ENCODE peak calls at places on chromosomes 11 and 22, in six cellular contexts. A is HFF-Myc, P is gastrocnemius medialis, B is heart right ventricle, C is uterus, I is epithelial cell of proximal tubule. N is an unnamed sample.

GRCh38 chr11:70713988-70714665 is 315.8 kb downstream of the CTTN start:
- DNase-seq in A (no peak), P (no peak), C (no peak), I (no peak), B (no peak), N (no peak)

GRCh38 chr11:122441702-122442092 is 213.8 kb upstream of the UBASH3B start:
- DNase-seq in P (no peak), I (no peak), B (no peak), A (no peak), C (no peak), N (no peak)

GRCh38 chr11:76610871-76611475 is 59.6 kb downstream of the LRRC32 start:
- DNase-seq in I (no peak), A (no peak), B (peak), P (no peak), C (no peak), N (no peak)

GRCh38 chr22:24284747-24285203 is 14.1 kb downstream of the SPECC1L start:
- DNase-seq in C (no peak), A (no peak), I (no peak), B (no peak), P (no peak), N (no peak)

GRCh38 chr11:121659811-121660210 is 207.0 kb upstream of the SORL1-AS1 start:
- DNase-seq in B (no peak), I (no peak), C (no peak), A (no peak), P (no peak), N (no peak)

GRCh38 chr11:105611414-105611813 is 1.5 kb downstream of the GRIA4 start:
- DNase-seq in B (no peak), C (no peak), A (no peak), I (no peak), P (no peak), N (no peak)

GRCh38 chr11:84673753-84674152 is 953.4 kb downstream of the DLG2 start:
- DNase-seq in I (peak), A (no peak), C (no peak), B (no peak), P (no peak), N (no peak)

GRCh38 chr11:4697583-4697982 is at the start of gene OR51E2:
- DNase-seq in I (no peak), C (no peak), P (no peak), B (no peak), A (no peak), N (no peak)

GRCh38 chr11:8621147-8621546 is 27.1 kb upstream of the STK33 start:
- DNase-seq in B (no peak), I (no peak), C (no peak), A (no peak), P (no peak), N (no peak)

GRCh38 chr22:37178350-37179125 is 9.5 kb downstream of the C1QTNF6 start:
- DNase-seq in P (peak), A (no peak), B (no peak), I (no peak), C (no peak), N (no peak)

GRCh38 chr11:57307666-57308270 is 17.0 kb downstream of the TNKS1BP1 start:
- DNase-seq in C (no peak), I (no peak), P (peak), B (no peak), A (no peak), N (no peak)

GRCh38 chr22:46576556-46577351 is 39.3 kb upstream of the CELSR1 start:
- DNase-seq in A (no peak), C (peak), B (peak), P (peak), I (no peak), N (no peak)

GRCh38 chr22:39496131-39496838 is 5.8 kb upstream of the MIEF1 start:
- DNase-seq in C (peak), B (peak), I (no peak), P (peak), A (no peak), N (no peak)

GRCh38 chr11:122721201-122721963 is 65.9 kb downstream of the UBASH3B start:
- DNase-seq in A (no peak), B (no peak), P (no peak), I (no peak), C (no peak), N (no peak)

GRCh38 chr22:19429950-19430889 is 1.3 kb downstream of the HIRA start:
- DNase-seq in C (no peak), A (no peak), B (peak), I (no peak), P (no peak), N (no peak)

GRCh38 chr11:128581908-128582307 is 5.5 kb downstream of the ETS1 start:
- DNase-seq in P (no peak), B (no peak), C (no peak), I (no peak), A (no peak), N (no peak)

GRCh38 chr22:27637604-27638003 is 164.0 kb downstream of the MN1 start:
- DNase-seq in A (no peak), B (no peak), I (no peak), P (no peak), C (no peak), N (no peak)

GRCh38 chr22:40182231-40182835 is 4.6 kb downstream of the TNRC6B start:
- DNase-seq in A (no peak), I (no peak), C (no peak), B (no peak), P (no peak), N (no peak)

GRCh38 chr11:10307411-10308207 is 2.7 kb downstream of the ADM start:
- DNase-seq in C (peak), B (peak), A (no peak), P (peak), I (no peak), N (peak)

GRCh38 chr11:128394436-128395089 is 192.8 kb downstream of the ETS1 start:
- DNase-seq in A (no peak), C (peak), P (no peak), I (no peak), B (peak), N (no peak)

GRCh38 chr11:64373598-64373974 is 14.6 kb downstream of the RPS6KA4 start:
- DNase-seq in I (no peak), A (no peak), C (no peak), B (no peak), P (no peak), N (no peak)

GRCh38 chr11:2798951-2799761 is 86.4 kb downstream of the CDKN1C start:
- DNase-seq in C (peak), P (peak), I (no peak), B (peak), A (no peak), N (no peak)

GRCh38 chr11:67277231-67277961 is 11.1 kb downstream of the GRK2 start:
- DNase-seq in B (peak), I (no peak), C (peak), P (peak), A (peak), N (peak)

GRCh38 chr22:29563652-29564460 is 10.3 kb upstream of the THOC5 start:
- DNase-seq in I (no peak), A (no peak), P (no peak), B (no peak), C (no peak), N (no peak)

GRCh38 chr11:78203184-78203583 is 14.5 kb downstream of the USP35 start:
- DNase-seq in A (no peak), I (no peak), P (no peak), B (no peak), C (no peak), N (no peak)

GRCh38 chr22:35921777-35922176 is 106.8 kb downstream of the RBFOX2 start:
- DNase-seq in A (peak), I (peak), P (peak), C (peak), B (no peak), N (peak)

GRCh38 chr11:125373426-125374391 is 122.4 kb downstream of the FEZ1 start:
- DNase-seq in B (peak), P (peak), C (no peak), A (no peak), I (no peak), N (no peak)

GRCh38 chr22:46638601-46639431 is 18.6 kb downstream of the GRAMD4 start:
- DNase-seq in P (peak), I (no peak), A (no peak), C (no peak), B (peak), N (no peak)

GRCh38 chr11:85941380-85941973 is 86.3 kb downstream of the CCDC83 start:
- DNase-seq in B (peak), C (peak), I (no peak), A (no peak), P (peak), N (peak)

GRCh38 chr11:47669856-47670255 is 27.5 kb upstream of the MTCH2 start:
- DNase-seq in P (no peak), A (no peak), C (no peak), I (no peak), B (no peak), N (no peak)

GRCh38 chr22:46119729-46120419 is 30.5 kb upstream of the PPARA start:
- DNase-seq in I (no peak), B (peak), P (no peak), A (no peak), C (peak), N (no peak)

GRCh38 chr11:6204708-6205107 is 649 bp upstream of the C11orf42 start:
- DNase-seq in P (no peak), A (no peak), C (no peak), B (no peak), I (no peak), N (no peak)

GRCh38 chr11:6202036-6202435 is 3.0 kb downstream of the OR52W1 start:
- DNase-seq in A (no peak), P (no peak), I (no peak), C (no peak), B (no peak), N (no peak)

GRCh38 chr11:6203327-6203726 is 2.0 kb upstream of the C11orf42 start:
- DNase-seq in I (no peak), A (no peak), P (no peak), B (no peak), C (no peak), N (no peak)

GRCh38 chr11:6206456-6207180 is 1.3 kb downstream of the C11orf42 start:
- DNase-seq in B (no peak), A (peak), I (no peak), P (no peak), C (no peak), N (no peak)

GRCh38 chr11:6205366-6205765 is at the start of gene C11orf42:
- DNase-seq in C (no peak), A (no peak), I (no peak), P (no peak), B (no peak), N (no peak)
- H3K4me3 ChIP-seq in C (no peak), A (no peak), I (no peak), P (no peak), B (no peak), N (no peak)

DNA sequence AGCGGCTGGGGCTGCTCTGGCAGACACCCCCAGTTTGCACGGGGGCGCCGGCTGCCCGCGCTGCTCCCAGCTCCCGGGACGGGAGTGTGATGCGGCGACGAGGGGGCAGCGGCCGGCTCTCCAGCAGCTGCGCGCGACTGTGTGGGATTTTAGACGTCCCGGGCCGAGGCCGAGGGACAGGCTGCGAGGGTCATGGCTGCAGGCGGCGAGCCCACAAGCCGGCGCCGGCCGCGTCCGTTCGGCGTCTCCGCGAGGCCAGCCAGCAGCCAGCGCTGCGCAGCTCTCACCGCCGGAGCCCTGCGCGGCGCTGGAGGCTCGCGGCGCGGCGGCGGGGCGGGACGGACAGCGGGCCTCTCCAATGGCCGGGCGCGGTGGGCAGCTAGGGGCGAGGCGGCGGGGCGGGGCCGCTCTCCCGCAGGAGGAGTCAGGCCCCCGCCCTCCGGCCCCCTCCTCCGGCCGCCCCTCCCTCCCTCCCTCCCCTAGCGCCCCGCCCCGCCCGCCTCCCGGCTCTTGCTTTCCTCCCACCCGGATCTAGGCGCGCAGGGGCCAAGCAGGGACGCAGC is at the start of gene FZD4:
- DNase-seq in B (peak), P (peak), I (no peak), C (peak), A (peak), N (peak)
- TF ChIP-seq CTCF in B (peak), P (peak), I (no peak), C (peak), A (no peak), N (no peak)

GRCh38 chr22:42108848-42109247 is 18.3 kb upstream of the NDUFA6 start:
- DNase-seq in P (no peak), C (no peak), A (no peak), I (no peak), B (no peak), N (no peak)

GRCh38 chr22:42114721-42115120 is 15.9 kb downstream of the CYP2D6 start:
- DNase-seq in A (no peak), I (no peak), B (no peak), C (no peak), P (no peak), N (no peak)

GRCh38 chr22:42116848-42117424 is 13.7 kb downstream of the CYP2D6 start:
- DNase-seq in A (no peak), C (no peak), B (no peak), P (no peak), I (no peak), N (no peak)

DNA sequence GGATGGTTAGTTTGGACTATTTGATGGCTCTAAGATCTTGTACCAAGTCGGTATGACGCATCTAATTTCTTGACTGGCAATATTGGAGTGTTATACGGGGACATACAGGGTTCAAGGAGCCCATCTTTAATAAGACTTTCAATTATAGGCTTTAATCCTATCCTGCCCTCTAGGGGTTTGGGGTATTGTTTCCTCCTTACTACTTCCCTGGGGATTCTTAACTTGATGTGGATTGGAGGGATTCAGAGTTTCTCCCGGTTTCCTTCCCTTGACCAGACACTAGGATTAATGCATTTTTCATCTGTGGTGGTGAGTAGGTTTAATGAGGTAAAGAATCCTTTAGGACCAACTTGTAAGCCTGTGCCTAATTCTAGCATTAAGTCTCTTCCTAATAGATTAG is 18.8 kb downstream of the CYP2D6 start:
- DNase-seq in I (no peak), A (no peak), B (no peak), C (no peak), P (no peak), N (no peak)
- H3K4me3 ChIP-seq in I (no peak), A (no peak), B (no peak), C (no peak), P (no peak), N (no peak)

DNA sequence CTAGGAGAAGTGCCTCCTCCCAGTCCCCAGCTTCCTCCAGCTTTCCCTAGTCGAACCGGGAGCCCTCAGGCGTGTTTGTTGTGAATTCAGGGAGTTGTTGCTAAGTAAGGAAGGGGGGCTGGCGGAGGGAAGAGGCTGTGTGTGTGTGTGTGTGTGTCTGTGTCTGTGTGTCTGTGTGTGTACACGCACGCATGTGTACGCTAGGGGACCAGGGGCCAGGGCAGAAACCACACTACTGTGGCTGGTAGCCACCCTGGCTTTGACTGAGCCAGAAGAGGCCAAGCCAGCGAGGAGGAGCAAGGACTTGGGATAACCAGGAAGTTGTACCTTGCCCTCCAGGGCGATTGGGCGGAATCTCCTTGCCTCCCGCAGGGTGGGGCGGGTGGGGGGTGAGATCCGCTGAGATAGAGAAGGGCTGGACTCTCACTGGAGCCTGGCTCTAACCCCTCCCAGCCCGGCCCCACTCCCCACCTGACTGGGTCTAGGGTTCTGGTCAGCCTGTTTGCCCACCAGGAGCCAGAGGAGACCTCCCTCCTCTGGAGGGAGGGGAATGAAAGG is 7.5 kb downstream of the BCL9L start:
- DNase-seq in B (peak), A (no peak), P (peak), C (peak), I (no peak), N (no peak)
- TF ChIP-seq CTCF in B (no peak), A (no peak), P (no peak), C (no peak), I (no peak), N (no peak)

GRCh38 chr11:7252683-7253213 is 1.0 kb downstream of the SYT9 start:
- DNase-seq in B (peak), C (no peak), P (no peak), A (no peak), I (no peak), N (no peak)
- H3K4me3 ChIP-seq in B (peak), C (peak), P (peak), A (no peak), I (peak), N (peak)

GRCh38 chr11:59221438-59221837 is 8.7 kb upstream of the MPEG1 start:
- DNase-seq in A (no peak), P (no peak), C (no peak), I (no peak), B (no peak), N (no peak)
- TF ChIP-seq CTCF in A (no peak), P (no peak), C (no peak), I (no peak), B (no peak), N (no peak)

GRCh38 chr11:46202149-46202548 is 75.3 kb upstream of the CREB3L1 start:
- DNase-seq in B (no peak), C (no peak), A (no peak), P (no peak), I (no peak), N (no peak)

GRCh38 chr11:46203746-46204145 is 73.7 kb upstream of the CREB3L1 start:
- DNase-seq in I (no peak), B (no peak), C (no peak), A (no peak), P (no peak), N (no peak)

GRCh38 chr11:46198873-46199250 is 77.6 kb upstream of the PHF21A start:
- DNase-seq in C (no peak), I (no peak), P (no peak), B (no peak), A (no peak), N (no peak)

GRCh38 chr11:46200537-46201281 is 76.8 kb upstream of the CREB3L1 start:
- DNase-seq in P (no peak), A (no peak), B (no peak), C (no peak), I (no peak), N (no peak)

DNA sequence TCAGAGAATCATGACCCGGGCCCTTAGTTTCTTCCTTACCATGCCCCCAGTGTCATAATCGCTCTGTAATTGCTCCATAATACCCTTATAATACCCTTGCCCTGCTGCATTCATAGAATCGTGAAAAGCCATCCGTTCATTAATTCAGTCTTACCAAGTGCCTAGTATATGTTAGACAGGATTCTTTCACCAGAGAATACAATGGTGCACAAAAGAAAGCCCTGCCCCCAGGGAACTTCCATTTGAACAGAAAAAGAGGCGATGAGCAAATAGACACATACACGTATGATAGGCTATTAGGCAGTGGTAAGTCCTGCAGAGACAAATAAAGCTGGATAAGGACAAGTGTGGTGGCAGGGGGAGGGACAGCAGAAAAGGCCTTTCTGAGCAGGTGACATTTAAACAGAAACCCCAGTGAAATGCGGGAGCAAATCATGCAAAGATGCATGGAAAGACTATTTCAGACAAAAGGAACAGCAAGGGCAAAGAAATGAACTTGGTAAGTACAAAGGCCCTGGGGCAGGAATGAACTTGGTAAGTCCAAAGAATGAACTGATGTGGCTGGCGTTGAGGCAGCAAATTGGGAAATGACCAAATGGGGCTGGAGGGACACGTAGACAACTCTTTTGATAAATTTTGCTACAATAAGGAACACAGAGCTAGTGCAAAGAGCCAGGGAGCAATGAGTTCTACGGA is 74.6 kb upstream of the CREB3L1 start:
- DNase-seq in A (no peak), I (no peak), B (no peak), C (no peak), P (no peak), N (no peak)
- H3K4me3 ChIP-seq in A (no peak), I (no peak), B (no peak), C (no peak), P (no peak), N (no peak)

GRCh38 chr11:35714882-35715612 is 52.5 kb downstream of the TRIM44 start:
- DNase-seq in I (no peak), P (no peak), C (no peak), B (no peak), A (peak), N (no peak)

GRCh38 chr11:35711173-35711910 is 48.8 kb downstream of the TRIM44 start:
- DNase-seq in B (no peak), I (no peak), C (no peak), P (no peak), A (no peak), N (no peak)

GRCh38 chr11:35712533-35712932 is 50.0 kb downstream of the TRIM44 start:
- DNase-seq in I (no peak), C (no peak), P (no peak), A (no peak), B (no peak), N (no peak)

GRCh38 chr11:35711924-35712323 is 49.3 kb downstream of the TRIM44 start:
- DNase-seq in C (no peak), P (no peak), B (no peak), A (no peak), I (no peak), N (no peak)

DNA sequence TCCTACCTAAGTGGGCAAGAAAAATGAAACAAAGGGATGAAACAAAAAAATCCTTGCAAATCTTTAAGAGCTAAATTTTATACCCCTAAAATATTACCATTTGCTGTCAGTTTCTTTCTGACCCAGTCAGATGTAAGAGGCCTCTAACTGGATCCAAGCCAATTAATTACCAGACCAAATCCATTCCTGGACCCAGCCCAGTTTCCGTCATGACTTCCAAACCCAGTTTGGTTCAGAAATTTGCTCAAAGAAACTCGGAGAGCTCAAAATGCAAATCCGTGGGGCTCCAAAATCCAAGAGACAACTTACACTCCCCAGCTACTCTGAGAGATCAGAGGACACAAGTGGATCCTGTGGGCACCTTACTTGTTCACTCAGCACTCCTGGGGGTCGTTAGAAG is 46.8 kb downstream of the TRIM44 start:
- DNase-seq in C (no peak), I (no peak), A (no peak), P (no peak), B (no peak), N (no peak)
- TF ChIP-seq CTCF in C (no peak), I (no peak), A (no peak), P (no peak), B (no peak), N (no peak)